ENCODE peak calls at places on chromosomes 3 and 15, in eight cellular contexts. One of them, this sample, is unnamed. For H3K9me3, the result is how much of the 10 kb centered on the place peaks cover.

GRCh38 chr3:196073188-196073838 is 8.6 kb downstream of the TFRC start:
- DNase-seq in CD8-positive, alpha-beta T cell: peak
- DNase-seq in HepG2: peak
- DNase-seq in PC-3: peak
- DNase-seq in psoas muscle: no peak
- DNase-seq in heart left ventricle: peak
- DNase-seq in uterus: peak
- DNase-seq in tibial artery: peak
- DNase-seq in this sample: peak

GRCh38 chr15:85584791-85585360 is 204.5 kb downstream of the AKAP13 start:
- DNase-seq in PC-3: no peak
- DNase-seq in heart left ventricle: no peak
- DNase-seq in psoas muscle: no peak
- DNase-seq in tibial artery: no peak
- DNase-seq in HepG2: no peak
- DNase-seq in uterus: no peak
- DNase-seq in CD8-positive, alpha-beta T cell: no peak
- DNase-seq in this sample: no peak

GRCh38 chr15:64930019-64930652 is 18.4 kb downstream of the ANKDD1A start:
- DNase-seq in psoas muscle: no peak
- DNase-seq in PC-3: no peak
- DNase-seq in heart left ventricle: no peak
- DNase-seq in tibial artery: no peak
- DNase-seq in CD8-positive, alpha-beta T cell: peak
- DNase-seq in uterus: peak
- DNase-seq in HepG2: no peak
- DNase-seq in this sample: no peak

GRCh38 chr15:58962662-58963565 is 24.5 kb upstream of the RNF111 start:
- DNase-seq in HepG2: no peak
- DNase-seq in CD8-positive, alpha-beta T cell: no peak
- DNase-seq in uterus: no peak
- DNase-seq in tibial artery: no peak
- DNase-seq in heart left ventricle: no peak
- DNase-seq in psoas muscle: no peak
- DNase-seq in PC-3: peak
- DNase-seq in this sample: peak

GRCh38 chr3:140695361-140696061 is 17.6 kb downstream of the TRIM42 start:
- DNase-seq in heart left ventricle: no peak
- DNase-seq in HepG2: no peak
- DNase-seq in psoas muscle: no peak
- DNase-seq in CD8-positive, alpha-beta T cell: no peak
- DNase-seq in uterus: no peak
- DNase-seq in PC-3: no peak
- DNase-seq in tibial artery: no peak
- DNase-seq in this sample: no peak

GRCh38 chr3:42505849-42506410 is 3.5 kb downstream of the VIPR1 start:
- DNase-seq in psoas muscle: no peak
- DNase-seq in CD8-positive, alpha-beta T cell: peak
- DNase-seq in uterus: peak
- DNase-seq in tibial artery: peak
- DNase-seq in PC-3: no peak
- DNase-seq in heart left ventricle: peak
- DNase-seq in HepG2: no peak
- DNase-seq in this sample: no peak

GRCh38 chr3:5057857-5058324 is 64.2 kb upstream of the ARL8B start:
- DNase-seq in HepG2: peak
- DNase-seq in heart left ventricle: peak
- DNase-seq in psoas muscle: peak
- DNase-seq in CD8-positive, alpha-beta T cell: peak
- DNase-seq in tibial artery: peak
- DNase-seq in uterus: peak
- DNase-seq in PC-3: peak
- DNase-seq in this sample: peak

GRCh38 chr3:15535757-15536156 is 14.3 kb upstream of the COLQ start:
- DNase-seq in HepG2: no peak
- DNase-seq in PC-3: peak
- DNase-seq in CD8-positive, alpha-beta T cell: no peak
- DNase-seq in uterus: no peak
- DNase-seq in heart left ventricle: no peak
- DNase-seq in tibial artery: no peak
- DNase-seq in psoas muscle: no peak
- DNase-seq in this sample: peak

GRCh38 chr3:185292238-185292637 is 38.4 kb upstream of the EHHADH start:
- DNase-seq in uterus: no peak
- DNase-seq in tibial artery: no peak
- DNase-seq in HepG2: no peak
- DNase-seq in psoas muscle: no peak
- DNase-seq in heart left ventricle: no peak
- DNase-seq in CD8-positive, alpha-beta T cell: no peak
- DNase-seq in PC-3: no peak
- DNase-seq in this sample: no peak

GRCh38 chr3:21105784-21106183 is 645.2 kb downstream of the ZNF385D start:
- DNase-seq in psoas muscle: no peak
- DNase-seq in HepG2: no peak
- DNase-seq in uterus: no peak
- DNase-seq in heart left ventricle: no peak
- DNase-seq in PC-3: no peak
- DNase-seq in tibial artery: no peak
- DNase-seq in CD8-positive, alpha-beta T cell: no peak
- DNase-seq in this sample: no peak
- H3K9me3 ChIP-seq in psoas muscle: under half
- H3K9me3 ChIP-seq in HepG2: half or more
- H3K9me3 ChIP-seq in uterus: under half
- H3K9me3 ChIP-seq in heart left ventricle: under half
- H3K9me3 ChIP-seq in PC-3: under half
- H3K9me3 ChIP-seq in tibial artery: under half
- H3K9me3 ChIP-seq in CD8-positive, alpha-beta T cell: under half
- H3K9me3 ChIP-seq in this sample: under half

DNA sequence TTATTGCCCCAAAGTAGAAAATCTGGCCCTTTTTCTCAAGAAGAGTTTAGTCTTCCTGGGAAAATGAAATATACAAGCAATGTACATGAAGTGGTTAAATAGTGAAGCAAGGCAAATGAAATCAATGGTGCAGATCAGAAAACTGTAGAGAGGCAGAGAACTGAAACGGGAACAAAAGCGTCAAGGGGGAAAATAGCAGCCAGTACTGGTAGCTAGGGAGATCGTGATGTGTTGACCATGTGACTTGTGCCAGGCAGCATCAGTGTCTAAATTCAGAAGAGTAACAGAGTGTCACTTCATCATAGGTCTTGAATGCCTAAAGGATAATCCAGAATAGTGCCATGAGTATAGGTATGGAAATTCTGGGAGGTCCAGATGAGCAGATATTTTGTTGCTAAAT is 163.1 kb downstream of the CHL1 start:
- DNase-seq in uterus: no peak
- DNase-seq in PC-3: no peak
- DNase-seq in psoas muscle: no peak
- DNase-seq in heart left ventricle: no peak
- DNase-seq in tibial artery: no peak
- DNase-seq in CD8-positive, alpha-beta T cell: no peak
- DNase-seq in HepG2: no peak
- DNase-seq in this sample: no peak
- H3K9me3 ChIP-seq in uterus: under half
- H3K9me3 ChIP-seq in PC-3: under half
- H3K9me3 ChIP-seq in psoas muscle: under half
- H3K9me3 ChIP-seq in heart left ventricle: under half
- H3K9me3 ChIP-seq in tibial artery: under half
- H3K9me3 ChIP-seq in CD8-positive, alpha-beta T cell: under half
- H3K9me3 ChIP-seq in HepG2: under half
- H3K9me3 ChIP-seq in this sample: under half

GRCh38 chr3:66353039-66353438 is 132.2 kb downstream of the SLC25A26 start:
- DNase-seq in CD8-positive, alpha-beta T cell: no peak
- DNase-seq in psoas muscle: no peak
- DNase-seq in tibial artery: no peak
- DNase-seq in HepG2: no peak
- DNase-seq in uterus: no peak
- DNase-seq in heart left ventricle: no peak
- DNase-seq in PC-3: no peak
- DNase-seq in this sample: no peak
- H3K9me3 ChIP-seq in CD8-positive, alpha-beta T cell: under half
- H3K9me3 ChIP-seq in psoas muscle: under half
- H3K9me3 ChIP-seq in tibial artery: under half
- H3K9me3 ChIP-seq in HepG2: under half
- H3K9me3 ChIP-seq in uterus: under half
- H3K9me3 ChIP-seq in heart left ventricle: under half
- H3K9me3 ChIP-seq in PC-3: under half
- H3K9me3 ChIP-seq in this sample: under half

GRCh38 chr3:182971637-182972036 is 8.7 kb downstream of the DCUN1D1 start:
- DNase-seq in tibial artery: no peak
- DNase-seq in uterus: no peak
- DNase-seq in CD8-positive, alpha-beta T cell: no peak
- DNase-seq in heart left ventricle: no peak
- DNase-seq in HepG2: no peak
- DNase-seq in PC-3: no peak
- DNase-seq in psoas muscle: no peak
- DNase-seq in this sample: no peak
- H3K9me3 ChIP-seq in tibial artery: under half
- H3K9me3 ChIP-seq in uterus: under half
- H3K9me3 ChIP-seq in CD8-positive, alpha-beta T cell: under half
- H3K9me3 ChIP-seq in heart left ventricle: under half
- H3K9me3 ChIP-seq in HepG2: under half
- H3K9me3 ChIP-seq in PC-3: under half
- H3K9me3 ChIP-seq in psoas muscle: under half
- H3K9me3 ChIP-seq in this sample: under half

DNA sequence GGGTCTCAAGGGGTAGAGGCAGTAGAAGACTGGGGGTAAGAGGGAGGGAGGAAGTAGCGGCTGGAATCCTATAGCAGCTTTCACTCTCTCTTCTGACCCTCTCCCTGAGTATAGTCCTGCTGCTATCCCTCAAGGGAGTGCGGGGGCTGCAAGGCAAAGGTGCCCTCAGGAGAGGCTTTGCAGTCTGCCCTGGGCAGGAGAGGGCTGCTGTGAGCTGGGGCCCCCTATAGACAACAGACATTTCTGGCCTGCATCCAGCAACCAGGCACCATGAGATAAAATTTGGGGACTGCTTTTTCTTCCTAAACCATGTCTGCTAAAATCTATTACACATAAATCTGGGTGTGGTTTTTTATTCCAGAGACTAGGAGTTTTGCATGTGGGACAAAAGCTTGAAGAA is 48.0 kb downstream of the SACM1L start:
- DNase-seq in psoas muscle: no peak
- DNase-seq in uterus: no peak
- DNase-seq in heart left ventricle: no peak
- DNase-seq in tibial artery: no peak
- DNase-seq in CD8-positive, alpha-beta T cell: no peak
- DNase-seq in PC-3: no peak
- DNase-seq in HepG2: no peak
- DNase-seq in this sample: no peak
- H3K9me3 ChIP-seq in psoas muscle: under half
- H3K9me3 ChIP-seq in uterus: under half
- H3K9me3 ChIP-seq in heart left ventricle: under half
- H3K9me3 ChIP-seq in tibial artery: under half
- H3K9me3 ChIP-seq in CD8-positive, alpha-beta T cell: under half
- H3K9me3 ChIP-seq in PC-3: under half
- H3K9me3 ChIP-seq in HepG2: under half
- H3K9me3 ChIP-seq in this sample: under half

DNA sequence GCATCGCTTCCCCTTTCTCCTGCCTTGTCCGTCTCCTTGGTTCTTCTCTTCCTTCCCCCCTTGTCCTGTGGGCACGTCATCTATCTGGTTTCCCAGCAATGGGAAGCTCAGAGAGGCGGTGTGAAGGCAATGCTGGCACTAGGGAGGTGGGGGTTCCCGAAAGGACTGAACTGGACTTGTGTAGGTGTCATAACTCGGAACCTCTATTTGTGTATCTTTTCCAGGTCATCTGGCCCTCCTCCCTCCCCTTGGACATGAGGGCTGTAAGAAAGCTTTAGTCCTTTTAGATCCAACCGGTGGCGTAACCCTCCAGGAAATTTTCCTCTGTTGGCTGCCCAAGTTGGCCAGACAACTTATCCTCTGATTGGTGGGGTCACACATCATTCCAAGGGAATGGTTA is 231.5 kb upstream of the TLE3 start:
- DNase-seq in PC-3: no peak
- DNase-seq in tibial artery: peak
- DNase-seq in heart left ventricle: no peak
- DNase-seq in uterus: no peak
- DNase-seq in CD8-positive, alpha-beta T cell: no peak
- DNase-seq in HepG2: no peak
- DNase-seq in psoas muscle: no peak
- DNase-seq in this sample: no peak
- H3K9me3 ChIP-seq in PC-3: under half
- H3K9me3 ChIP-seq in tibial artery: under half
- H3K9me3 ChIP-seq in heart left ventricle: under half
- H3K9me3 ChIP-seq in uterus: under half
- H3K9me3 ChIP-seq in CD8-positive, alpha-beta T cell: under half
- H3K9me3 ChIP-seq in HepG2: under half
- H3K9me3 ChIP-seq in psoas muscle: under half
- H3K9me3 ChIP-seq in this sample: under half

GRCh38 chr3:53750253-53751210 is 95.7 kb downstream of the CHDH start:
- DNase-seq in uterus: no peak
- DNase-seq in CD8-positive, alpha-beta T cell: no peak
- DNase-seq in tibial artery: no peak
- DNase-seq in HepG2: no peak
- DNase-seq in PC-3: no peak
- DNase-seq in psoas muscle: no peak
- DNase-seq in heart left ventricle: peak
- DNase-seq in this sample: no peak

GRCh38 chr3:53749428-53749827 is 96.8 kb downstream of the CHDH start:
- DNase-seq in heart left ventricle: no peak
- DNase-seq in PC-3: no peak
- DNase-seq in uterus: no peak
- DNase-seq in CD8-positive, alpha-beta T cell: no peak
- DNase-seq in psoas muscle: no peak
- DNase-seq in HepG2: no peak
- DNase-seq in tibial artery: no peak
- DNase-seq in this sample: no peak

GRCh38 chr3:53747559-53747958 is 98.7 kb downstream of the CHDH start:
- DNase-seq in PC-3: no peak
- DNase-seq in uterus: no peak
- DNase-seq in tibial artery: no peak
- DNase-seq in HepG2: no peak
- DNase-seq in psoas muscle: no peak
- DNase-seq in CD8-positive, alpha-beta T cell: no peak
- DNase-seq in heart left ventricle: no peak
- DNase-seq in this sample: no peak

GRCh38 chr3:53744351-53744750 is 101.9 kb downstream of the CHDH start:
- DNase-seq in psoas muscle: no peak
- DNase-seq in tibial artery: no peak
- DNase-seq in CD8-positive, alpha-beta T cell: no peak
- DNase-seq in PC-3: no peak
- DNase-seq in heart left ventricle: no peak
- DNase-seq in HepG2: no peak
- DNase-seq in uterus: no peak
- DNase-seq in this sample: peak

GRCh38 chr3:53748512-53749271 is 97.5 kb downstream of the CHDH start:
- DNase-seq in PC-3: no peak
- DNase-seq in uterus: no peak
- DNase-seq in CD8-positive, alpha-beta T cell: no peak
- DNase-seq in psoas muscle: no peak
- DNase-seq in heart left ventricle: no peak
- DNase-seq in HepG2: no peak
- DNase-seq in tibial artery: no peak
- DNase-seq in this sample: no peak
- H3K9me3 ChIP-seq in PC-3: under half
- H3K9me3 ChIP-seq in uterus: under half
- H3K9me3 ChIP-seq in CD8-positive, alpha-beta T cell: under half
- H3K9me3 ChIP-seq in psoas muscle: under half
- H3K9me3 ChIP-seq in heart left ventricle: under half
- H3K9me3 ChIP-seq in HepG2: under half
- H3K9me3 ChIP-seq in tibial artery: under half
- H3K9me3 ChIP-seq in this sample: under half